ENCODE peak calls at places on chromosome 6, in eight cellular contexts. Y is upper lobe of right lung, P is small intestine, V is mesenchymal stem cell, S is HepG2, W is aorta, M is transverse colon, Q is tibial artery. J is an unnamed sample.

GRCh38 chr6:66735106-66735890 is 1028.3 kb upstream of the EYS start:
- DNase-seq in Y (no peak), P (no peak), V (peak; percentile 86), S (no peak), W (no peak), M (no peak), Q (no peak), J (no peak)

GRCh38 chr6:32685603-32686002 is 19.1 kb upstream of the HLA-DQB1 start:
- DNase-seq in Y (no peak), P (peak; percentile 60), V (peak; percentile 8), S (no peak), W (no peak), M (no peak), Q (no peak), J (no peak)

GRCh38 chr6:22141271-22141745 is 155.5 kb downstream of the PRL start:
- DNase-seq in Y (no peak), P (no peak), V (peak; percentile 16), S (peak; percentile 74), W (no peak), M (no peak), Q (no peak), J (no peak)

GRCh38 chr6:161035981-161036263 is 44.4 kb downstream of the MAP3K4 start:
- DNase-seq in Y (no peak), P (no peak), V (no peak), S (no peak), W (no peak), M (no peak), Q (no peak), J (no peak)

GRCh38 chr6:30690403-30691207 is at the start of gene NRM:
- DNase-seq in Y (peak; percentile 92), P (peak; percentile 87), V (peak; percentile 94), S (peak; percentile 78), W (peak; percentile 91), M (peak; percentile 90), Q (peak; percentile 94), J (peak; percentile 94)

GRCh38 chr6:1497593-1498105 is 108.3 kb downstream of the FOXF2 start:
- DNase-seq in Y (no peak), P (no peak), V (no peak), S (no peak), W (no peak), M (peak; percentile 25), Q (no peak), J (no peak)

GRCh38 chr6:141658721-141659120 is 474.0 kb upstream of the GJE1 start:
- DNase-seq in Y (no peak), P (no peak), V (no peak), S (no peak), W (no peak), M (no peak), Q (no peak), J (no peak)

GRCh38 chr6:24584390-24584735 is 61.6 kb downstream of the KIAA0319 start:
- DNase-seq in Y (no peak), P (no peak), V (no peak), S (no peak), W (no peak), M (no peak), Q (no peak), J (no peak)

GRCh38 chr6:78492351-78493010 is 374.9 kb upstream of the IRAK1BP1 start:
- DNase-seq in Y (no peak), P (no peak), V (peak; percentile 43), S (no peak), W (no peak), M (no peak), Q (no peak), J (no peak)
- H3K4me1 ChIP-seq in Y (no peaks in the 10 kb centered on the region), P (no peaks in the 10 kb centered on the region), V (peaks cover 3% of the 10 kb centered on the region), S (no peaks in the 10 kb centered on the region), W (no peaks in the 10 kb centered on the region), M (no peaks in the 10 kb centered on the region), Q (no peaks in the 10 kb centered on the region), J (no peaks in the 10 kb centered on the region)

DNA sequence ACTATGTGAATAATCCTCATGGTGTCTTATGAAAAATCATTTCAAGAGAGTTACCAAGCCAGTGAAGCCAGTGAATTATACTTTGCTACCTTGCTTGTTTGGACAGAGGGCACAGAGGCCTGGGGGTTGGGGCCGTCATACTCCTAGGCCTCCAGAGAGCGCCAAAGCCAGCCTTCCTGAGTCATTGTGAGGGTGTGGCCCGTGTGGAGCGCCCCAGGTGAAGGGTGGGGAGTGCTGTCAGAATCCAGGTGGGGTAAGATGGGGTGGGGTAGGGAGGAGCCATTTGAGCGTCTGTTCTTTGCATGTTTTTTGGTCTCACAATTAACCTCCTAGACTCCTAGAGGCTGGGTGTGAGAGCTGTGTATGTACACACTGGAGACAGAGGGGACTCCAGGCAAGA is 71.1 kb downstream of the PERP start:
- DNase-seq in Y (no peak), P (peak; percentile 73), V (no peak), S (no peak), W (no peak), M (peak; percentile 51), Q (no peak), J (no peak)
- H3K27ac ChIP-seq in Y (no peak overlapping the region), P (no peak overlapping the region), V (no peak overlapping the region), S (no peak overlapping the region), W (no peak overlapping the region), M (no peak overlapping the region), Q (no peak overlapping the region), J (no peak overlapping the region)

GRCh38 chr6:34243901-34244884 is 4.6 kb downstream of the SMIM29 start:
- DNase-seq in Y (peak; percentile 74), P (peak; percentile 45), V (peak; percentile 95), S (peak; percentile 75), W (peak; percentile 88), M (peak; percentile 57), Q (peak; percentile 89), J (peak; percentile 81)
- H3K4me1 ChIP-seq in Y (peaks cover 21% of the 10 kb centered on the region), P (peaks cover 2% of the 10 kb centered on the region), V (peaks cover 57% of the 10 kb centered on the region), S (peaks cover 58% of the 10 kb centered on the region), W (no peaks in the 10 kb centered on the region), M (peaks cover 30% of the 10 kb centered on the region), Q (peaks cover 23% of the 10 kb centered on the region), J (peaks cover 20% of the 10 kb centered on the region)

GRCh38 chr6:108768176-108768555 is 80.1 kb upstream of the ARMC2 start:
- DNase-seq in Y (no peak), P (no peak), V (no peak), S (no peak), W (no peak), M (no peak), Q (no peak), J (no peak)
- H3K27ac ChIP-seq in Y (no peak overlapping the region), P (no peak overlapping the region), V (no peak overlapping the region), S (no peak overlapping the region), W (no peak overlapping the region), M (peak overlapping the region; percentile 13), Q (no peak overlapping the region), J (no peak overlapping the region)

GRCh38 chr6:37369321-37370196 is 15.8 kb downstream of the RNF8 start:
- DNase-seq in Y (no peak), P (no peak), V (no peak), S (peak; percentile 86), W (no peak), M (no peak), Q (no peak), J (no peak)

GRCh38 chr6:37367557-37367956 is 13.8 kb downstream of the RNF8 start:
- DNase-seq in Y (no peak), P (peak; percentile 40), V (no peak), S (no peak), W (no peak), M (no peak), Q (no peak), J (no peak)

GRCh38 chr6:37368961-37369320 is 15.2 kb downstream of the RNF8 start:
- DNase-seq in Y (no peak), P (no peak), V (no peak), S (no peak), W (no peak), M (no peak), Q (no peak), J (no peak)

GRCh38 chr6:37365791-37366190 is 12.0 kb downstream of the RNF8 start:
- DNase-seq in Y (no peak), P (peak; percentile 6), V (peak; percentile 24), S (peak; percentile 42), W (no peak), M (no peak), Q (no peak), J (no peak)

DNA sequence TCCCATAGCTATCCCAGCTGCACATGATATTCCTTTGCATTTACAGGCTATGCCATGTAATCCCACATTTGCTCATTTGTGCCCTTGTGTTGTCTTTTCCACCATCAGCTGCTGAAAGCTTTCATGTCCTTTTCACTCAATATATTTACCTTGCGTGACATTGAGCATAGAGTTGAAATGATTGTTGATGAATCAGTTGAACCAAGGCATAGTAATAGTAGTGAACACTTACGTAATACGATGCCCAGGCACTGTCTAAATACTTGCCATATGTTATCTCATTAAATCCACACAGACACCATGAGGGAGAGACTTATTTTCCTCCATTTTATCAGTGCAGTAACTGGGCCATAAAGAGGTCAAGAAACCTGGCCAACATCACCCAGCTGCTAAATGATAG is 13.1 kb downstream of the RNF8 start:
- DNase-seq in Y (no peak), P (peak; percentile 28), V (no peak), S (peak; percentile 62), W (no peak), M (no peak), Q (no peak), J (no peak)
- H3K4me1 ChIP-seq in Y (peaks cover 14% of the 10 kb centered on the region), P (no peaks in the 10 kb centered on the region), V (peaks cover 5% of the 10 kb centered on the region), S (peaks cover 48% of the 10 kb centered on the region), W (peaks cover 8% of the 10 kb centered on the region), M (no peaks in the 10 kb centered on the region), Q (peaks cover 14% of the 10 kb centered on the region), J (no peaks in the 10 kb centered on the region)